ENCODE peak calls at places on chromosomes 12 and 14, in five cellular contexts. K is stomach; O is CD8-positive, alpha-beta T cell; Q is suprapubic skin; N is astrocyte. X is an unnamed sample.

GRCh38 chr14:99320105-99320572 is 48.1 kb upstream of the BCL11B start:
- DNase-seq in K (peak; percentile 55), O (peak; percentile 56), Q (no peak), N (no peak), X (peak; percentile 62)

GRCh38 chr12:108696996-108697290 is 34.4 kb downstream of the CORO1C start:
- DNase-seq in K (no peak), O (no peak), Q (no peak), N (no peak), X (no peak)

GRCh38 chr14:100049220-100049619 is 16.0 kb upstream of the EVL start:
- DNase-seq in K (no peak), O (no peak), Q (no peak), N (peak; percentile 62), X (no peak)

GRCh38 chr14:65352964-65353530 is 59.5 kb upstream of the FUT8 start:
- DNase-seq in K (peak; percentile 50), O (no peak), Q (no peak), N (no peak), X (no peak)

GRCh38 chr14:78697341-78697740 is 527.2 kb downstream of the NRXN3 start:
- DNase-seq in K (no peak), O (no peak), Q (no peak), N (peak; percentile 23), X (no peak)

GRCh38 chr14:86540636-86541247 is 1010.8 kb downstream of the FLRT2 start:
- DNase-seq in K (no peak), O (no peak), Q (no peak), N (no peak), X (no peak)

GRCh38 chr14:103128631-103129300 is 5.5 kb downstream of the TNFAIP2 start:
- DNase-seq in K (peak; percentile 56), O (no peak), Q (no peak), N (no peak), X (no peak)

GRCh38 chr12:124422142-124422569 is 127.3 kb downstream of the RFLNA start:
- DNase-seq in K (peak; percentile 77), O (no peak), Q (no peak), N (no peak), X (no peak)

GRCh38 chr12:100554608-100555077 is 18.8 kb upstream of the GAS2L3 start:
- DNase-seq in K (no peak), O (no peak), Q (no peak), N (peak; percentile 77), X (no peak)

GRCh38 chr12:51085757-51086156 is 2.4 kb upstream of the CSRNP2 start:
- DNase-seq in K (no peak), O (no peak), Q (no peak), N (no peak), X (no peak)

GRCh38 chr12:21248679-21249078 is 86.0 kb downstream of the SLCO1A2 start:
- DNase-seq in K (no peak), O (no peak), Q (no peak), N (no peak), X (no peak)

GRCh38 chr12:6457220-6457945 is 5.5 kb downstream of the TAPBPL start:
- DNase-seq in K (no peak), O (no peak), Q (no peak), N (no peak), X (no peak)

GRCh38 chr12:92695577-92695976 is 7.2 kb upstream of the PLEKHG7 start:
- DNase-seq in K (no peak), O (no peak), Q (no peak), N (no peak), X (no peak)

GRCh38 chr12:91893476-91893875 is 252.2 kb downstream of the BTG1 start:
- DNase-seq in K (no peak), O (no peak), Q (no peak), N (no peak), X (no peak)

GRCh38 chr12:50542448-50542847 is 37.7 kb downstream of the DIP2B start:
- DNase-seq in K (no peak), O (no peak), Q (no peak), N (peak; percentile 75), X (peak; percentile 9)

GRCh38 chr12:107092669-107093546 is 441 bp downstream of the CRY1 start:
- DNase-seq in K (peak; percentile 44), O (peak; percentile 50), Q (peak; percentile 85), N (peak; percentile 58), X (peak; percentile 52)

GRCh38 chr14:55580401-55581010 is 499 bp downstream of the KTN1 start:
- DNase-seq in K (peak; percentile 36), O (peak; percentile 41), Q (peak; percentile 78), N (no peak), X (peak; percentile 48)

GRCh38 chr12:16385779-16386646 is 38.6 kb downstream of the MGST1 start:
- DNase-seq in K (peak; percentile 28), O (no peak), Q (no peak), N (peak; percentile 69), X (no peak)

GRCh38 chr12:82414926-82415325 is 56.6 kb downstream of the METTL25 start:
- DNase-seq in K (no peak), O (no peak), Q (no peak), N (peak; percentile 67), X (no peak)

GRCh38 chr12:104539063-104539462 is 82.3 kb downstream of the CHST11 start:
- DNase-seq in K (no peak), O (no peak), Q (no peak), N (no peak), X (no peak)

DNA sequence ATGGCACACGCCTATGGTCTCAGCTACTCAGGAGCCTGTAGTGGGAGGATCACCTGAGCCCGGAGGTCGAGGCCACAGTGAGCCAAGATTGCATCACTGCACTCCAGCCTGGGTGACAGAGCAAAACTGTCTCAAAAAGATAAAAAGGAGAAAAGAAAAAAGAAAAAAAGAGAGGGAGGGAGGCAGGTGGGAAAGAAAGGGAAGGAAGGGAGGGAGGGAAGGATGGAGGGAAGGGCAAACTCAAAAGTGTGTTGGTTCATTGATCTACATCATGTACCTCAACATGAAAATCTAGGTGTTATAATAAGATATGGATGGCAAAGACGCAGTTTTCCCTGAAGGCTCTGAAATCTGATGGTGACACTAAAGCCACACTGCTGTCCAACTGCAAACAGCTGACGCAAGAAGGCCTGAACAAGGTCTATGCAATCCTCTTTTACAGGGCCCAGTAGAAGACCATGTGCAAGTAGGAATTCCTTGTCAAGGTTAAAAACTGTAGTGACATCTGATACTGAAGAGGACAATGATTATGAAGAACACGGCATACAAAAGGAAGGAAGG is 143.6 kb downstream of the ITPR2 start:
- DNase-seq in K (no peak), O (no peak), Q (no peak), N (no peak), X (no peak)
- TF ChIP-seq CTCF in K (no peak), O (no peak), Q (no peak), N (no peak), X (no peak)

DNA sequence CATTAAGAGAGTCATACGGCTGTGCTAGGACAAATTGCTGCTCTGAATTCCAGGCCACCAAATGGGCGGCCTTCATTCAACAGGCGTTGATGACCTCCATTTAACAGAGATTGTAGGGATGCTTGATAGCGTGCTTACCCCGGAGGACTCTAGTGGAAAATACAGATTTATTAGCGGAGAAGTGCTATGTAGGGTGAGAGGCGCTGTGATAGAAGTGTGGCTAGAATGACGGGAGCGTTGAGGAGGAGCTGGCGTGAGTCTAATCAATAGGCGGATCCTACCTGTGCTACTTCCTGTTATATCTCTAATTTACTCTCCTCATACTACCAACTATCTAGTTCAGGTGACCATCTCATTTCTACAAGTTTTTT is 665 bp downstream of the MRPS35 start:
- DNase-seq in K (no peak), O (no peak), Q (no peak), N (no peak), X (no peak)
- H3K27ac ChIP-seq in K (peak overlapping the region; percentile 89), O (peak overlapping the region; percentile 68), Q (peak overlapping the region; percentile 90), N (peak overlapping the region; percentile 82), X (peak overlapping the region; percentile 24)

GRCh38 chr12:54572881-54573280 is 15.6 kb downstream of the PPP1R1A start:
- DNase-seq in K (no peak), O (no peak), Q (no peak), N (no peak), X (no peak)
- TF ChIP-seq CTCF in K (no peak), O (no peak), Q (no peak), N (no peak), X (no peak)

GRCh38 chr12:95118138-95118787 is 44.8 kb upstream of the NR2C1 start:
- DNase-seq in K (no peak), O (no peak), Q (no peak), N (peak; percentile 90), X (no peak)
- H3K27ac ChIP-seq in K (no peak overlapping the region), O (no peak overlapping the region), Q (no peak overlapping the region), N (peak overlapping the region; percentile 82), X (no peak overlapping the region)